ENCODE peak calls at places on chromosome 20, in ten cellular contexts. Q is heart right ventricle; O is CD8-positive, alpha-beta T cell; B is ovary; C is testis; R is kidney; L is mammary epithelial cell; Z is cardiac muscle cell; X is sigmoid colon; I is lung. H is an unnamed sample.

GRCh38 chr20:10524034-10524476 is 89.0 kb downstream of the SLX4IP start:
- DNase-seq in C (peak; percentile 51), B (peak; percentile 56), X (peak; percentile 98), R (no peak), Q (peak; percentile 48), I (no peak), L (no peak), Z (peak; percentile 54), O (no peak), H (peak; percentile 70)

GRCh38 chr20:6623989-6624388 is 143.5 kb upstream of the BMP2 start:
- DNase-seq in C (no peak), I (no peak), L (no peak), Z (no peak), R (no peak), X (no peak), Q (no peak), O (no peak), B (no peak), H (no peak)

GRCh38 chr20:48350291-48350988 is 477.4 kb downstream of the PREX1 start:
- DNase-seq in Q (no peak), I (no peak), Z (peak; percentile 22), R (no peak), O (no peak), B (no peak), L (no peak), C (peak; percentile 65), X (no peak), H (peak; percentile 48)

GRCh38 chr20:23340524-23340923 is 10.1 kb upstream of the NXT1 start:
- DNase-seq in I (peak; percentile 56), C (peak; percentile 88), B (peak; percentile 45), O (peak; percentile 28), Q (peak; percentile 41), L (peak; percentile 49), X (peak; percentile 79), R (peak; percentile 74), Z (peak; percentile 80), H (peak; percentile 60)

GRCh38 chr20:1860446-1860845 is 34.8 kb upstream of the SIRPA start:
- DNase-seq in R (no peak), O (no peak), B (no peak), C (no peak), X (no peak), I (no peak), Q (no peak), L (peak; percentile 82), Z (peak; percentile 87), H (no peak)

GRCh38 chr20:53735536-53736050 is 142.0 kb upstream of the ZNF217 start:
- DNase-seq in Q (no peak), B (no peak), L (peak; percentile 94), C (no peak), I (no peak), Z (peak; percentile 93), O (no peak), R (no peak), X (no peak), H (no peak)

GRCh38 chr20:47150403-47151152 is 205.9 kb downstream of the ZMYND8 start:
- DNase-seq in O (no peak), C (peak; percentile 90), X (peak; percentile 59), R (no peak), Q (peak; percentile 44), L (peak; percentile 54), Z (peak; percentile 87), B (no peak), I (peak; percentile 62), H (peak; percentile 77)

GRCh38 chr20:58094160-58094559 is 134.3 kb downstream of the ANKRD60 start:
- DNase-seq in Q (no peak), I (no peak), L (no peak), X (no peak), B (no peak), O (no peak), C (no peak), Z (no peak), R (no peak), H (no peak)

GRCh38 chr20:4916991-4917881 is 84.1 kb downstream of the SLC23A2 start:
- DNase-seq in L (peak; percentile 58), O (no peak), X (no peak), Q (no peak), I (no peak), R (no peak), C (peak; percentile 45), B (no peak), Z (peak; percentile 16), H (no peak)

GRCh38 chr20:45506927-45507820 is 8.2 kb downstream of the SPINT3 start:
- DNase-seq in L (peak; percentile 96), C (no peak), X (no peak), Z (no peak), R (no peak), Q (no peak), I (no peak), B (no peak), O (no peak), H (no peak)

GRCh38 chr20:39660251-39660650 is 698.1 kb downstream of the DHX35 start:
- DNase-seq in Z (peak; percentile 3), I (no peak), L (peak; percentile 30), C (no peak), R (no peak), O (no peak), X (no peak), B (no peak), Q (no peak), H (no peak)

GRCh38 chr20:51411867-51412266 is 130.7 kb downstream of the NFATC2 start:
- DNase-seq in I (no peak), X (no peak), L (no peak), C (no peak), B (no peak), R (no peak), O (no peak), Z (no peak), Q (no peak), H (no peak)

GRCh38 chr20:3563548-3564177 is 92.8 kb downstream of the ATRN start:
- DNase-seq in Z (peak; percentile 65), R (no peak), Q (no peak), C (no peak), B (no peak), L (peak; percentile 39), O (no peak), I (no peak), X (no peak), H (peak; percentile 40)

GRCh38 chr20:63560333-63560805 is 6.4 kb downstream of the FNDC11 start:
- DNase-seq in Z (no peak), I (no peak), B (no peak), R (no peak), Q (no peak), X (no peak), C (no peak), O (no peak), L (no peak), H (no peak)

GRCh38 chr20:57560554-57561355 is at the start of gene PCK1:
- DNase-seq in R (peak; percentile 96), B (peak; percentile 72), L (no peak), I (no peak), X (no peak), C (peak; percentile 82), Z (peak; percentile 51), Q (peak; percentile 65), O (no peak), H (peak; percentile 46)

GRCh38 chr20:24605937-24606455 is 136.6 kb downstream of the SYNDIG1 start:
- DNase-seq in O (no peak), L (no peak), Z (no peak), R (no peak), Q (no peak), B (no peak), I (no peak), C (no peak), X (no peak), H (no peak)

GRCh38 chr20:36717657-36718056 is 28.2 kb downstream of the NDRG3 start:
- DNase-seq in B (no peak), R (no peak), Z (peak; percentile 8), L (no peak), X (no peak), Q (no peak), O (no peak), C (peak; percentile 38), I (no peak), H (peak; percentile 32)
- TF ChIP-seq CTCF in B (no peak), R (no peak), Z (peak; percentile 18), L (peak; percentile 47), X (no peak), Q (peak; percentile 5), O (no peak), C (no peak), I (no peak), H (peak; percentile 67)

GRCh38 chr20:61803416-61803902 is 262.2 kb downstream of the TAF4 start:
- DNase-seq in X (no peak), O (no peak), C (no peak), Q (no peak), B (no peak), I (no peak), L (no peak), R (peak; percentile 43), Z (no peak), H (no peak)
- H3K4me1 ChIP-seq in X (peaks cover 13% of the 10 kb centered on the region), O (no peaks in the 10 kb centered on the region), C (peaks cover 12% of the 10 kb centered on the region), Q (no peaks in the 10 kb centered on the region), B (peaks cover 6% of the 10 kb centered on the region), I (no peaks in the 10 kb centered on the region), L (peaks cover 9% of the 10 kb centered on the region), R (no peaks in the 10 kb centered on the region), Z (no peaks in the 10 kb centered on the region), H (no peaks in the 10 kb centered on the region)

DNA sequence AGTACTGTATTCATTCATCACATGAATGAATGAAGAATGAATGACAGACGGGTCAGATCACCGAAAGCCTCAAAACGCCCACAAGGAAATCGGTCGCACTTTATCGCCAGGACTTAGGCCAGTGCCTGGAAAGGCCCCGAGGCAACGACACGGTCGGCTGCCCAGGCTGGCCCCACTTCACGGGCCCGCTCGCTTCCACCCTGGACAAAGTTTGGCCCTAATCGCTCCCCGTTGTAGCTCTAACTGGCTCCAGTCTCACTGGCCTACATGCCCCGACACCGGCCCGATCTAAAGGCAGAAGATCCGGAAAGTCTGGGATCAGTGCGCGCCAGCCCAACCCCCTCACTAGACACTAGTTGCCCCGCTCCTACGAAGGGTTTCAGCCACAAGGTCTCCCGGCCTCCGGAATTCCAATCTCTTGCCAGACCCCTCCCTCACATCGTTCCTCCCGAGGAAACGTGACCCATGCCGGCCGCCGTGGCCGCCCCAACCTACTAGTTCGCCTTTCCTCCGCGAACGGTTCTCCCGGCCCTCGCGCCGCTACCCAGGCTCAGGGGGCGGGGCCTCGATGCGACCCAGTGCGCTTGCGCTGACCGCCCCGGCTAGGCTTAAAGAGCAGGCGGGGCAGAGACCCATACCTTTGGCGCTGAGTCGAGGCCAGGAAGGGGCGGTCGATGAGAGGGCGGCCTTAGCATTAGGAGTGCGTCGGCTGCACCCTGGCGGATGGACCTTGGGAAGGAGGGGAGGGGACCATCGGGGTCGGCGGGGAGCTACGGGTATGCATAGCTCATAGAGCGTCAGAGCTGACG is at the start of the genes GSS and MYH7B:
- DNase-seq in C (peak; percentile 98), R (peak; percentile 98), X (peak; percentile 98), I (peak; percentile 97), Z (peak; percentile 99), O (peak; percentile 98), Q (peak; percentile 99), L (peak; percentile 95), B (peak; percentile 99), H (peak; percentile 98)
- TF ChIP-seq CTCF in C (peak; percentile 27), R (peak; percentile 59), X (peak; percentile 62), I (peak; percentile 24), Z (peak; percentile 58), O (no peak), Q (no peak), L (peak; percentile 66), B (peak; percentile 61), H (peak; percentile 56)

DNA sequence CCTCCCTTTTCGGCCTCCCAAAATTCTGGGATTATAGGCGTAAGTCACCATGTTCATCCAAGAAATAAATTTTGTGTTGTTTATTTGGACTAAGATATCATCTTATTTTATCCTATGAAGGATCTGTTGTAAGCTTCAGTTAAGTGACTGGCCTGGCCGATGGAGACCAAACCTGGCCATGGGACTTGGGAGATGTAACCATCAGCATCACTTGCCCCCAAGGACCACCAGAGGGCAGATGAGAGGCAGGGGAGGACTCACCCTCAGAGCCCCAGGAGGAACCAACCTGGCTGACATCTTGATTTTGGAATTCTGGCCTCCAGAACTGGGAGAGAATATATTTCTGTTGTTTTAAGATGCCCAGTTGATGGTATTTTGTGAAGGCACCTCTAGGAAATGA is 266.7 kb downstream of the CDH26 start:
- DNase-seq in I (no peak), Z (no peak), R (no peak), X (no peak), Q (no peak), O (no peak), L (peak; percentile 16), B (no peak), C (peak; percentile 30), H (peak; percentile 34)
- H3K4me1 ChIP-seq in I (no peaks in the 10 kb centered on the region), Z (no peaks in the 10 kb centered on the region), R (no peaks in the 10 kb centered on the region), X (no peaks in the 10 kb centered on the region), Q (no peaks in the 10 kb centered on the region), O (no peaks in the 10 kb centered on the region), L (peaks cover 5% of the 10 kb centered on the region), B (no peaks in the 10 kb centered on the region), C (no peaks in the 10 kb centered on the region), H (no peaks in the 10 kb centered on the region)

H was measured in BE2C.